ENCODE peak calls at places on chromosome 1, in eight cellular contexts. P is ovary; L is NCI-H1105 treated with DMSO at 0.1 percent for 48 hours; V is right lobe of liver; D is ACHN; T is T-cell; E is stimulated activated naive B cell treated with anti-CD40 and anti-IgM and Interleukin-4, amounts not matched to agents 10 μg/mL and 1 μg/mL and 100 μg/mL, for 72 hours; N is NCI-H2171. J is an unnamed sample.
A peak's percentile ranks its signal among the peaks of the same experiment; 100 is the strongest.

GRCh38 chr1:18344755-18345154 is 136.0 kb upstream of the KLHDC7A start:
- DNase-seq in P (no peak), L (peak; percentile 95), V (no peak), D (no peak), T (no peak), E (no peak), N (peak; percentile 91), J (peak; percentile 67)

GRCh38 chr1:65398083-65398482 is 22.4 kb upstream of the LEPR start:
- DNase-seq in P (no peak), L (no peak), V (no peak), D (no peak), T (no peak), E (no peak), N (no peak), J (no peak)

GRCh38 chr1:173451981-173452380 is 25.2 kb upstream of the PRDX6 start:
- DNase-seq in P (no peak), L (peak; percentile 26), V (peak; percentile 76), D (no peak), T (no peak), E (no peak), N (peak; percentile 45), J (no peak)

GRCh38 chr1:92094595-92094994 is 14.4 kb downstream of the BTBD8 start:
- DNase-seq in P (no peak), L (no peak), V (no peak), D (no peak), T (no peak), E (no peak), N (no peak), J (no peak)

GRCh38 chr1:67846538-67846937 is 13.3 kb upstream of the GNG12 start:
- DNase-seq in P (no peak), L (no peak), V (no peak), D (no peak), T (no peak), E (no peak), N (no peak), J (no peak)

GRCh38 chr1:204408074-204408507 is 3.5 kb downstream of the PPP1R15B start:
- DNase-seq in P (peak; percentile 80), L (peak; percentile 75), V (peak; percentile 63), D (peak; percentile 81), T (peak; percentile 18), E (no peak), N (peak; percentile 45), J (no peak)

GRCh38 chr1:223713546-223714420 is 1.4 kb downstream of the CAPN2 start:
- DNase-seq in P (no peak), L (no peak), V (no peak), D (peak; percentile 38), T (no peak), E (no peak), N (no peak), J (no peak)

GRCh38 chr1:203183828-203184227 is 2.7 kb downstream of the CHI3L1 start:
- DNase-seq in P (no peak), L (no peak), V (no peak), D (no peak), T (no peak), E (no peak), N (no peak), J (no peak)

GRCh38 chr1:19065526-19066247 is 109.2 kb upstream of the IFFO2 start:
- DNase-seq in P (no peak), L (no peak), V (peak; percentile 79), D (no peak), T (no peak), E (no peak), N (no peak), J (no peak)

GRCh38 chr1:170707959-170708666 is 44.2 kb downstream of the PRRX1 start:
- DNase-seq in P (no peak), L (no peak), V (no peak), D (peak; percentile 83), T (no peak), E (no peak), N (no peak), J (no peak)

J was measured in ELF-1.